ENCODE peak calls at places on chromosomes 7 and 10, in seven cellular contexts. U is adipocyte, P is upper lobe of right lung, G is IMR-90, W is HepG2, C is adrenal gland, M is aorta. F is an unnamed sample.
A peak's percentile ranks its signal among the peaks of the same experiment; 100 is the strongest.

GRCh38 chr7:43294080-43294630 is 181.7 kb downstream of the HECW1 start:
- DNase-seq in P (no peak), W (no peak), G (peak; percentile 78), M (no peak), C (peak; percentile 89), U (peak; percentile 11), F (no peak)

GRCh38 chr7:148503900-148504487 is 86.6 kb upstream of the C7orf33 start:
- DNase-seq in U (peak; percentile 76), W (no peak), G (peak; percentile 37), P (no peak), C (no peak), M (no peak), F (no peak)

GRCh38 chr10:24463683-24464426 is 254.9 kb downstream of the KIAA1217 start:
- DNase-seq in M (no peak), W (no peak), P (no peak), G (peak; percentile 98), U (peak; percentile 53), C (peak; percentile 84), F (no peak)

GRCh38 chr7:12635830-12636229 is 51.6 kb upstream of the ARL4A start:
- DNase-seq in C (no peak), G (no peak), U (peak; percentile 76), M (no peak), P (no peak), W (no peak), F (no peak)

GRCh38 chr10:123523833-123524232 is 142.3 kb upstream of the GPR26 start:
- DNase-seq in W (no peak), G (no peak), M (no peak), P (no peak), C (no peak), U (no peak), F (no peak)

GRCh38 chr10:59242991-59243390 is 66.5 kb downstream of the PHYHIPL start:
- DNase-seq in U (no peak), C (no peak), W (no peak), P (no peak), M (no peak), G (no peak), F (no peak)

GRCh38 chr7:95396136-95397032 is at the start of gene PON3:
- DNase-seq in W (peak; percentile 68), P (peak; percentile 87), U (no peak), C (peak; percentile 9), G (no peak), M (no peak), F (peak; percentile 67)

GRCh38 chr10:118020365-118020764 is 26.4 kb downstream of the RAB11FIP2 start:
- DNase-seq in M (no peak), P (no peak), C (no peak), G (no peak), W (no peak), U (no peak), F (no peak)

GRCh38 chr7:6057316-6058128 is 26.3 kb downstream of the ANKRD61 start:
- DNase-seq in U (peak; percentile 43), P (no peak), M (no peak), W (peak; percentile 57), G (no peak), C (no peak), F (no peak)

GRCh38 chr7:151139071-151139521 is 28.4 kb downstream of the GBX1 start:
- DNase-seq in C (no peak), W (no peak), M (peak; percentile 67), G (no peak), U (no peak), P (peak; percentile 57), F (no peak)

GRCh38 chr7:43792471-43792870 is 34.0 kb downstream of the BLVRA start:
- DNase-seq in M (no peak), C (no peak), G (no peak), W (no peak), P (no peak), U (no peak), F (no peak)

GRCh38 chr10:49611166-49611814 is 1.2 kb downstream of the SLC18A3 start:
- DNase-seq in G (no peak), W (no peak), P (peak; percentile 54), U (no peak), M (peak; percentile 73), C (no peak), F (no peak)

DNA sequence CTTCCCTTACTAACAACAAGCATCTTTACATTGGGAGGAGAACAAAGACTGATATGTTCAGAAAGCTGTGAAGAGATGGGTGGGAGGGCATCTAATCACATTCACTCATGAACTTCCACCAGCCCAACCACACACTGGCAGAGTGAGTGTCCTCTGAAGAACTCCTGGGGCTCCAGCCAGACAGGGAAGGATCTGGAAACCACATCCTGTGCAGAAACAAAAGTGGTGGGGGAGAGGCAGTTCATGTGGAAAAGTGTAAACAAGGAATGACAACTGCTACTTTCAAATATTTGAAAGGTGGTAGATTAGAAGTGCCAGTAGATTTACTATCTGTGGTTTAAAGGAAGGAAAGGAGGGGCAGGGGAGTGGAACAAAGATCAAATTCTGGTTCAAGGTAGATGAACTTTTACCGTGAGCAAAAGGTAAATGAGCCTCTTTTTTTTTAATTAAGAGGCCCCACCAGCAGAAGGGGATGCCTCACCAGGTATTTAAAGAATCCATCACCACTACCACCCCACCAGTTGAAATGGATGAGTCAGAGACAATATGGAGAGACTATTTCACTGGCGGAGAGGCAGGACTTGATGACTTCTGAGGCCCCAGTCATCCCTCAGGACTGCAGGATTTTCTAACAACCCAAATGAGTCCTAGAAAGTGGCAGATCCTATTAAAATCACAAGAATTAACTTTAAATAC is 34.5 kb downstream of the GOT1 start:
- DNase-seq in M (no peak), C (no peak), P (no peak), W (peak; percentile 89), U (peak; percentile 52), G (peak; percentile 83), F (no peak)
- H3K4me1 ChIP-seq in M (no peaks in the 10 kb centered on the region), C (no peaks in the 10 kb centered on the region), P (peaks cover 4% of the 10 kb centered on the region), W (peaks cover 58% of the 10 kb centered on the region), U (peaks cover 25% of the 10 kb centered on the region), G (peaks cover 12% of the 10 kb centered on the region), F (peaks cover 8% of the 10 kb centered on the region)

DNA sequence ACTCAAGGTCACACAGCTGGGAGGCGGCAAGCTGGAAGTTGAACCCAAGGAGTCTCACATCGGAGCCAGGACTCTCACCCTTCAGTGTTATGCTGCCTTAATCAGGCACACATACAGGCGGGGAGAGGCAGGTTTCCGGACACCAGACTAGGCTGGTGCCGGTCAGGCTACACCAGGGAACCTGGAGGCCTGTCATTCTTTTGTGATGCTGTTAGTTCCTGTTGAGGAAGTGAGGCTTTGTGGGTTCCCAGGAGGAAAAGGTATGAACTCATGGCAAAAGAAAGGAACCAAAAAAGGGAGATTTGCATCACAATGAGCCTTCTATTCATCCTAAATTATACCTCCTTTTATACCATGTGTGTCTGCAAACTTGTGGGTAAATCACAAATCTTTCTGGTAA is 103.8 kb downstream of the TCF7L2 start:
- DNase-seq in W (no peak), G (no peak), M (no peak), U (no peak), C (no peak), P (no peak), F (no peak)
- H3K4me1 ChIP-seq in W (peaks cover 31% of the 10 kb centered on the region), G (peaks cover 23% of the 10 kb centered on the region), M (peaks cover 10% of the 10 kb centered on the region), U (peaks cover 67% of the 10 kb centered on the region), C (peaks cover 8% of the 10 kb centered on the region), P (peaks cover 31% of the 10 kb centered on the region), F (peaks cover 13% of the 10 kb centered on the region)

GRCh38 chr10:35367991-35368390 is 31.7 kb downstream of the CCNY start:
- DNase-seq in W (no peak), U (no peak), P (no peak), M (no peak), C (no peak), G (no peak), F (no peak)
- H3K4me1 ChIP-seq in W (peaks cover 85% of the 10 kb centered on the region), U (peaks cover 22% of the 10 kb centered on the region), P (peaks cover 40% of the 10 kb centered on the region), M (peaks cover 5% of the 10 kb centered on the region), C (peaks cover 44% of the 10 kb centered on the region), G (peaks cover 10% of the 10 kb centered on the region), F (peaks cover 59% of the 10 kb centered on the region)

GRCh38 chr7:824106-824505 is 8.2 kb upstream of the SUN1 start:
- DNase-seq in G (no peak), W (no peak), M (no peak), C (no peak), U (no peak), P (no peak), F (no peak)

GRCh38 chr7:822692-823276 is 9.5 kb upstream of the SUN1 start:
- DNase-seq in U (no peak), G (no peak), M (no peak), W (no peak), C (no peak), P (no peak), F (peak; percentile 56)

GRCh38 chr7:824664-825063 is 7.6 kb upstream of the SUN1 start:
- DNase-seq in U (no peak), G (no peak), W (no peak), M (no peak), C (no peak), P (no peak), F (no peak)

GRCh38 chr7:825386-825785 is 6.9 kb upstream of the SUN1 start:
- DNase-seq in G (peak; percentile 74), M (no peak), U (peak; percentile 75), P (no peak), W (no peak), C (no peak), F (no peak)

DNA sequence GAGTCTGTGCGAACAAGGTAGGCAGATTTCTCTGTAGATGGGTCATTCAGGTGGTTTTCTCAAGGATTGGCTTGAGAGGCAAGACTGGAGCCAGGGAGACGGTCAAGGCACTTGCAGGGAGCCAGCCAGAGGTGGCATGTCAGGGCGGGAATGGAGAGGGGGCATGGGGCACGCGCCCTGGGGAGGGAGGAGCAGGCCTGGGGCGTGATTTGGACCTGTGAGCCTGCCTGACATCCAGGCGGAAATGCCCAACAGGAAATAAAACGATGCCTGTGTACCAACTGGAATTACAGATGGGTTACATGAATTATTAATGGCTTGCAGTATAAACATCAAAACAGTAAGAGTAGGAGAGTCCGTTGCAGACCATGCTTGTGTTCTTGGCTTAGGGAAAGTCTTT is 8.6 kb upstream of the SUN1 start:
- DNase-seq in C (no peak), G (no peak), M (no peak), W (no peak), U (no peak), P (no peak), F (no peak)
- H3K4me1 ChIP-seq in C (peaks cover 48% of the 10 kb centered on the region), G (peaks cover 19% of the 10 kb centered on the region), M (peaks cover 4% of the 10 kb centered on the region), W (peaks cover 45% of the 10 kb centered on the region), U (peaks cover 44% of the 10 kb centered on the region), P (peaks cover 25% of the 10 kb centered on the region), F (peaks cover 36% of the 10 kb centered on the region)

DNA sequence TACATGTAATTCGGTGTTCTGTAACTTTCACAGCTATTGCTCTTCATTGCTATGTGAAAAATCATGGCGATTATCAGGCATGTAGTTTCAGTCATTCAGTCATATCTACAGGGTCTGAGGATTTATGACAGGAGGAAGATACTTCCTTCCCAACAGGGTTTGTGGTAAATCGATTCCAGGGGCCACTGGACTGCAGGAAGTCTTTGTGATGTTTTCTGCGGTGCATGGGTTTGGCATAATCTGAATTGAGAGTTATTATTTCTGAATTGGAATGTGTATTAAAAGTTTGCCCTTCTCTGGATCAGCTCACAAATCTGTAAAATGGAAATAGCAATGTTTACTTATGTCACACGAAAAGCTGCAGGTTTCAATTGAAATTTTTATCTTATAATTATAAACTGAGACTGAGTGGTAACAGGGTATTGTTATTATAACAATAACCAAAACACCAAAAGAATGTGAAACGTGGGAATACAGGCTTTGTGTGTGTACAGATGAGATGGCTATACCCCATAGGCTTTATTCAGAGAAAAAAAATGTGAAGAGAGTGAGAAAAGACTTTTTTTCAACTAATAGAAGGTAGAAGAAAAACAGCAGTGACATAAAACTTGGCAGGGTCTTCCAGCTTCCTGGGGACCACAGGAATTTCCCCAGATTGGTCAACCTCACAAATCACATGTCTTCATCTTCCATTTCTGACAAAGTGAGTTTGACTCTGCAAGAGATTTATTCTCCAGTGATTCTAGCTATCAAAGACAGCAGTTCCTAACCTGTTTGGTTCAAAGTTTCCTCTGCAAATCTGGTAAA is 307.7 kb upstream of the NFE2L3 start:
- DNase-seq in G (no peak), W (no peak), M (no peak), P (no peak), U (peak; percentile 67), C (no peak), F (no peak)
- H3K4me1 ChIP-seq in G (peaks cover 8% of the 10 kb centered on the region), W (peaks cover 13% of the 10 kb centered on the region), M (peaks cover 16% of the 10 kb centered on the region), P (peaks cover 33% of the 10 kb centered on the region), U (peaks cover 35% of the 10 kb centered on the region), C (peaks cover 14% of the 10 kb centered on the region), F (peaks cover 12% of the 10 kb centered on the region)

F was measured in body of pancreas.